ENCODE peak calls at places on chromosomes 1 and 21, in ten cellular contexts. One of them, this sample, is unnamed.

GRCh38 chr1:65001238-65001792 is 35.0 kb upstream of the JAK1 start:
- DNase-seq in fibroblast of pulmonary artery: peak; percentile 91
- DNase-seq in stimulated activated CD4-positive, alpha-beta T cell treated with anti-CD3 and anti-CD28 coated beads, Interleukin-12 subunit alpha, Interleukin-12 subunit beta, amount 100 ng/mL, for 48 hours: peak; percentile 64
- DNase-seq in fibroblast of lung: peak; percentile 52
- DNase-seq in stimulated activated CD8-positive, alpha-beta memory T cell treated with anti-CD3 and anti-CD28 coated beads, Interleukin-2, amount 100 ng/mL, for 1 hour: peak; percentile 49
- DNase-seq in progenitor cell of endocrine pancreas: no peak
- DNase-seq in thoracic aorta: peak; percentile 36
- DNase-seq in activated naive CD4-positive, alpha-beta T cell: peak; percentile 12
- DNase-seq in lower leg skin: peak; percentile 97
- DNase-seq in uterus: peak; percentile 72
- DNase-seq in this sample: peak; percentile 72

GRCh38 chr21:41715649-41716321 is 51.1 kb downstream of the RIPK4 start:
- DNase-seq in fibroblast of pulmonary artery: no peak
- DNase-seq in stimulated activated CD4-positive, alpha-beta T cell treated with anti-CD3 and anti-CD28 coated beads, Interleukin-12 subunit alpha, Interleukin-12 subunit beta, amount 100 ng/mL, for 48 hours: no peak
- DNase-seq in fibroblast of lung: no peak
- DNase-seq in stimulated activated CD8-positive, alpha-beta memory T cell treated with anti-CD3 and anti-CD28 coated beads, Interleukin-2, amount 100 ng/mL, for 1 hour: no peak
- DNase-seq in progenitor cell of endocrine pancreas: peak; percentile 51
- DNase-seq in thoracic aorta: no peak
- DNase-seq in activated naive CD4-positive, alpha-beta T cell: no peak
- DNase-seq in lower leg skin: no peak
- DNase-seq in uterus: no peak
- DNase-seq in this sample: no peak

GRCh38 chr1:174068000-174068399 is 45.8 kb upstream of the RC3H1 start:
- DNase-seq in fibroblast of pulmonary artery: no peak
- DNase-seq in stimulated activated CD4-positive, alpha-beta T cell treated with anti-CD3 and anti-CD28 coated beads, Interleukin-12 subunit alpha, Interleukin-12 subunit beta, amount 100 ng/mL, for 48 hours: no peak
- DNase-seq in fibroblast of lung: peak; percentile 41
- DNase-seq in stimulated activated CD8-positive, alpha-beta memory T cell treated with anti-CD3 and anti-CD28 coated beads, Interleukin-2, amount 100 ng/mL, for 1 hour: no peak
- DNase-seq in progenitor cell of endocrine pancreas: no peak
- DNase-seq in thoracic aorta: no peak
- DNase-seq in activated naive CD4-positive, alpha-beta T cell: no peak
- DNase-seq in lower leg skin: no peak
- DNase-seq in uterus: no peak
- DNase-seq in this sample: no peak

GRCh38 chr1:153422450-153423068 is 6.2 kb downstream of the S100A7A start:
- DNase-seq in fibroblast of pulmonary artery: peak; percentile 75
- DNase-seq in stimulated activated CD4-positive, alpha-beta T cell treated with anti-CD3 and anti-CD28 coated beads, Interleukin-12 subunit alpha, Interleukin-12 subunit beta, amount 100 ng/mL, for 48 hours: peak; percentile 15
- DNase-seq in fibroblast of lung: peak; percentile 52
- DNase-seq in stimulated activated CD8-positive, alpha-beta memory T cell treated with anti-CD3 and anti-CD28 coated beads, Interleukin-2, amount 100 ng/mL, for 1 hour: peak; percentile 26
- DNase-seq in progenitor cell of endocrine pancreas: peak; percentile 75
- DNase-seq in thoracic aorta: no peak
- DNase-seq in activated naive CD4-positive, alpha-beta T cell: peak; percentile 9
- DNase-seq in lower leg skin: peak; percentile 90
- DNase-seq in uterus: peak; percentile 52
- DNase-seq in this sample: peak; percentile 88

GRCh38 chr1:110207831-110208230 is 2.3 kb upstream of the KCNC4 start:
- DNase-seq in fibroblast of pulmonary artery: peak; percentile 57
- DNase-seq in stimulated activated CD4-positive, alpha-beta T cell treated with anti-CD3 and anti-CD28 coated beads, Interleukin-12 subunit alpha, Interleukin-12 subunit beta, amount 100 ng/mL, for 48 hours: peak; percentile 59
- DNase-seq in fibroblast of lung: peak; percentile 26
- DNase-seq in stimulated activated CD8-positive, alpha-beta memory T cell treated with anti-CD3 and anti-CD28 coated beads, Interleukin-2, amount 100 ng/mL, for 1 hour: peak; percentile 57
- DNase-seq in progenitor cell of endocrine pancreas: peak; percentile 72
- DNase-seq in thoracic aorta: no peak
- DNase-seq in activated naive CD4-positive, alpha-beta T cell: peak; percentile 54
- DNase-seq in lower leg skin: peak; percentile 92
- DNase-seq in uterus: peak; percentile 65
- DNase-seq in this sample: peak; percentile 93

GRCh38 chr1:234583755-234584430 is 26.1 kb downstream of the IRF2BP2 start:
- DNase-seq in fibroblast of pulmonary artery: no peak
- DNase-seq in stimulated activated CD4-positive, alpha-beta T cell treated with anti-CD3 and anti-CD28 coated beads, Interleukin-12 subunit alpha, Interleukin-12 subunit beta, amount 100 ng/mL, for 48 hours: no peak
- DNase-seq in fibroblast of lung: no peak
- DNase-seq in stimulated activated CD8-positive, alpha-beta memory T cell treated with anti-CD3 and anti-CD28 coated beads, Interleukin-2, amount 100 ng/mL, for 1 hour: no peak
- DNase-seq in progenitor cell of endocrine pancreas: no peak
- DNase-seq in thoracic aorta: no peak
- DNase-seq in activated naive CD4-positive, alpha-beta T cell: no peak
- DNase-seq in lower leg skin: no peak
- DNase-seq in uterus: peak; percentile 66
- DNase-seq in this sample: no peak

GRCh38 chr1:186188736-186189135 is 186.3 kb downstream of the TPR start:
- DNase-seq in fibroblast of pulmonary artery: no peak
- DNase-seq in stimulated activated CD4-positive, alpha-beta T cell treated with anti-CD3 and anti-CD28 coated beads, Interleukin-12 subunit alpha, Interleukin-12 subunit beta, amount 100 ng/mL, for 48 hours: no peak
- DNase-seq in fibroblast of lung: peak; percentile 41
- DNase-seq in stimulated activated CD8-positive, alpha-beta memory T cell treated with anti-CD3 and anti-CD28 coated beads, Interleukin-2, amount 100 ng/mL, for 1 hour: no peak
- DNase-seq in progenitor cell of endocrine pancreas: no peak
- DNase-seq in thoracic aorta: no peak
- DNase-seq in activated naive CD4-positive, alpha-beta T cell: no peak
- DNase-seq in lower leg skin: no peak
- DNase-seq in uterus: no peak
- DNase-seq in this sample: no peak

GRCh38 chr1:150234647-150235435 is 1.1 kb downstream of the ANP32E start:
- DNase-seq in fibroblast of pulmonary artery: peak; percentile 58
- DNase-seq in stimulated activated CD4-positive, alpha-beta T cell treated with anti-CD3 and anti-CD28 coated beads, Interleukin-12 subunit alpha, Interleukin-12 subunit beta, amount 100 ng/mL, for 48 hours: peak; percentile 87
- DNase-seq in fibroblast of lung: peak; percentile 62
- DNase-seq in stimulated activated CD8-positive, alpha-beta memory T cell treated with anti-CD3 and anti-CD28 coated beads, Interleukin-2, amount 100 ng/mL, for 1 hour: peak; percentile 76
- DNase-seq in progenitor cell of endocrine pancreas: peak; percentile 41
- DNase-seq in thoracic aorta: no peak
- DNase-seq in activated naive CD4-positive, alpha-beta T cell: peak; percentile 59
- DNase-seq in lower leg skin: peak; percentile 98
- DNase-seq in uterus: peak; percentile 82
- DNase-seq in this sample: peak; percentile 87

GRCh38 chr1:43545686-43546387 is 15.2 kb downstream of the PTPRF start:
- DNase-seq in fibroblast of pulmonary artery: no peak
- DNase-seq in stimulated activated CD4-positive, alpha-beta T cell treated with anti-CD3 and anti-CD28 coated beads, Interleukin-12 subunit alpha, Interleukin-12 subunit beta, amount 100 ng/mL, for 48 hours: no peak
- DNase-seq in fibroblast of lung: no peak
- DNase-seq in stimulated activated CD8-positive, alpha-beta memory T cell treated with anti-CD3 and anti-CD28 coated beads, Interleukin-2, amount 100 ng/mL, for 1 hour: no peak
- DNase-seq in progenitor cell of endocrine pancreas: peak; percentile 87
- DNase-seq in thoracic aorta: peak; percentile 47
- DNase-seq in activated naive CD4-positive, alpha-beta T cell: no peak
- DNase-seq in lower leg skin: no peak
- DNase-seq in uterus: peak; percentile 55
- DNase-seq in this sample: no peak

GRCh38 chr1:185823471-185823870 is 89.3 kb downstream of the HMCN1 start:
- DNase-seq in fibroblast of pulmonary artery: peak; percentile 16
- DNase-seq in stimulated activated CD4-positive, alpha-beta T cell treated with anti-CD3 and anti-CD28 coated beads, Interleukin-12 subunit alpha, Interleukin-12 subunit beta, amount 100 ng/mL, for 48 hours: no peak
- DNase-seq in fibroblast of lung: peak; percentile 66
- DNase-seq in stimulated activated CD8-positive, alpha-beta memory T cell treated with anti-CD3 and anti-CD28 coated beads, Interleukin-2, amount 100 ng/mL, for 1 hour: no peak
- DNase-seq in progenitor cell of endocrine pancreas: no peak
- DNase-seq in thoracic aorta: no peak
- DNase-seq in activated naive CD4-positive, alpha-beta T cell: no peak
- DNase-seq in lower leg skin: no peak
- DNase-seq in uterus: no peak
- DNase-seq in this sample: no peak

GRCh38 chr1:10196991-10197390 is 13.4 kb upstream of the KIF1B start:
- DNase-seq in fibroblast of pulmonary artery: peak; percentile 77
- DNase-seq in stimulated activated CD4-positive, alpha-beta T cell treated with anti-CD3 and anti-CD28 coated beads, Interleukin-12 subunit alpha, Interleukin-12 subunit beta, amount 100 ng/mL, for 48 hours: no peak
- DNase-seq in fibroblast of lung: peak; percentile 95
- DNase-seq in stimulated activated CD8-positive, alpha-beta memory T cell treated with anti-CD3 and anti-CD28 coated beads, Interleukin-2, amount 100 ng/mL, for 1 hour: no peak
- DNase-seq in progenitor cell of endocrine pancreas: no peak
- DNase-seq in thoracic aorta: no peak
- DNase-seq in activated naive CD4-positive, alpha-beta T cell: no peak
- DNase-seq in lower leg skin: no peak
- DNase-seq in uterus: peak; percentile 55
- DNase-seq in this sample: no peak

GRCh38 chr1:115718011-115718754 is 50.3 kb downstream of the CASQ2 start:
- DNase-seq in fibroblast of pulmonary artery: no peak
- DNase-seq in stimulated activated CD4-positive, alpha-beta T cell treated with anti-CD3 and anti-CD28 coated beads, Interleukin-12 subunit alpha, Interleukin-12 subunit beta, amount 100 ng/mL, for 48 hours: no peak
- DNase-seq in fibroblast of lung: peak; percentile 50
- DNase-seq in stimulated activated CD8-positive, alpha-beta memory T cell treated with anti-CD3 and anti-CD28 coated beads, Interleukin-2, amount 100 ng/mL, for 1 hour: no peak
- DNase-seq in progenitor cell of endocrine pancreas: no peak
- DNase-seq in thoracic aorta: no peak
- DNase-seq in activated naive CD4-positive, alpha-beta T cell: no peak
- DNase-seq in lower leg skin: no peak
- DNase-seq in uterus: no peak
- DNase-seq in this sample: no peak

GRCh38 chr1:245444181-245444580 is 289.4 kb downstream of the KIF26B start:
- DNase-seq in fibroblast of pulmonary artery: no peak
- DNase-seq in stimulated activated CD4-positive, alpha-beta T cell treated with anti-CD3 and anti-CD28 coated beads, Interleukin-12 subunit alpha, Interleukin-12 subunit beta, amount 100 ng/mL, for 48 hours: no peak
- DNase-seq in fibroblast of lung: no peak
- DNase-seq in stimulated activated CD8-positive, alpha-beta memory T cell treated with anti-CD3 and anti-CD28 coated beads, Interleukin-2, amount 100 ng/mL, for 1 hour: no peak
- DNase-seq in progenitor cell of endocrine pancreas: no peak
- DNase-seq in thoracic aorta: no peak
- DNase-seq in activated naive CD4-positive, alpha-beta T cell: no peak
- DNase-seq in lower leg skin: no peak
- DNase-seq in uterus: no peak
- DNase-seq in this sample: no peak

GRCh38 chr1:183168308-183168707 is 17.8 kb upstream of the LAMC2 start:
- DNase-seq in fibroblast of pulmonary artery: no peak
- DNase-seq in stimulated activated CD4-positive, alpha-beta T cell treated with anti-CD3 and anti-CD28 coated beads, Interleukin-12 subunit alpha, Interleukin-12 subunit beta, amount 100 ng/mL, for 48 hours: no peak
- DNase-seq in fibroblast of lung: no peak
- DNase-seq in stimulated activated CD8-positive, alpha-beta memory T cell treated with anti-CD3 and anti-CD28 coated beads, Interleukin-2, amount 100 ng/mL, for 1 hour: no peak
- DNase-seq in progenitor cell of endocrine pancreas: no peak
- DNase-seq in thoracic aorta: no peak
- DNase-seq in activated naive CD4-positive, alpha-beta T cell: no peak
- DNase-seq in lower leg skin: no peak
- DNase-seq in uterus: no peak
- DNase-seq in this sample: no peak

GRCh38 chr1:22702671-22703070 is 8.0 kb upstream of the EPHB2 start:
- DNase-seq in fibroblast of pulmonary artery: peak; percentile 61
- DNase-seq in stimulated activated CD4-positive, alpha-beta T cell treated with anti-CD3 and anti-CD28 coated beads, Interleukin-12 subunit alpha, Interleukin-12 subunit beta, amount 100 ng/mL, for 48 hours: no peak
- DNase-seq in fibroblast of lung: no peak
- DNase-seq in stimulated activated CD8-positive, alpha-beta memory T cell treated with anti-CD3 and anti-CD28 coated beads, Interleukin-2, amount 100 ng/mL, for 1 hour: no peak
- DNase-seq in progenitor cell of endocrine pancreas: no peak
- DNase-seq in thoracic aorta: no peak
- DNase-seq in activated naive CD4-positive, alpha-beta T cell: no peak
- DNase-seq in lower leg skin: no peak
- DNase-seq in uterus: no peak
- DNase-seq in this sample: no peak

GRCh38 chr1:168224991-168225390 is 813 bp upstream of the SFT2D2 start:
- DNase-seq in fibroblast of pulmonary artery: no peak
- DNase-seq in stimulated activated CD4-positive, alpha-beta T cell treated with anti-CD3 and anti-CD28 coated beads, Interleukin-12 subunit alpha, Interleukin-12 subunit beta, amount 100 ng/mL, for 48 hours: no peak
- DNase-seq in fibroblast of lung: no peak
- DNase-seq in stimulated activated CD8-positive, alpha-beta memory T cell treated with anti-CD3 and anti-CD28 coated beads, Interleukin-2, amount 100 ng/mL, for 1 hour: no peak
- DNase-seq in progenitor cell of endocrine pancreas: no peak
- DNase-seq in thoracic aorta: no peak
- DNase-seq in activated naive CD4-positive, alpha-beta T cell: no peak
- DNase-seq in lower leg skin: no peak
- DNase-seq in uterus: no peak
- DNase-seq in this sample: no peak

GRCh38 chr21:44869860-44870747 is 3.4 kb downstream of the PTTG1IP start:
- DNase-seq in fibroblast of pulmonary artery: peak; percentile 94
- DNase-seq in stimulated activated CD4-positive, alpha-beta T cell treated with anti-CD3 and anti-CD28 coated beads, Interleukin-12 subunit alpha, Interleukin-12 subunit beta, amount 100 ng/mL, for 48 hours: no peak
- DNase-seq in fibroblast of lung: peak; percentile 98
- DNase-seq in stimulated activated CD8-positive, alpha-beta memory T cell treated with anti-CD3 and anti-CD28 coated beads, Interleukin-2, amount 100 ng/mL, for 1 hour: no peak
- DNase-seq in progenitor cell of endocrine pancreas: no peak
- DNase-seq in thoracic aorta: peak; percentile 81
- DNase-seq in activated naive CD4-positive, alpha-beta T cell: no peak
- DNase-seq in lower leg skin: no peak
- DNase-seq in uterus: peak; percentile 69
- DNase-seq in this sample: no peak

GRCh38 chr1:199747984-199748383 is 279.5 kb upstream of the NR5A2 start:
- DNase-seq in fibroblast of pulmonary artery: no peak
- DNase-seq in stimulated activated CD4-positive, alpha-beta T cell treated with anti-CD3 and anti-CD28 coated beads, Interleukin-12 subunit alpha, Interleukin-12 subunit beta, amount 100 ng/mL, for 48 hours: no peak
- DNase-seq in fibroblast of lung: no peak
- DNase-seq in stimulated activated CD8-positive, alpha-beta memory T cell treated with anti-CD3 and anti-CD28 coated beads, Interleukin-2, amount 100 ng/mL, for 1 hour: no peak
- DNase-seq in progenitor cell of endocrine pancreas: no peak
- DNase-seq in thoracic aorta: no peak
- DNase-seq in activated naive CD4-positive, alpha-beta T cell: no peak
- DNase-seq in lower leg skin: no peak
- DNase-seq in uterus: no peak
- DNase-seq in this sample: peak; percentile 64

GRCh38 chr1:169427081-169427611 is at the start of gene CCDC181:
- DNase-seq in fibroblast of pulmonary artery: peak; percentile 64
- DNase-seq in stimulated activated CD4-positive, alpha-beta T cell treated with anti-CD3 and anti-CD28 coated beads, Interleukin-12 subunit alpha, Interleukin-12 subunit beta, amount 100 ng/mL, for 48 hours: peak; percentile 30
- DNase-seq in fibroblast of lung: peak; percentile 77
- DNase-seq in stimulated activated CD8-positive, alpha-beta memory T cell treated with anti-CD3 and anti-CD28 coated beads, Interleukin-2, amount 100 ng/mL, for 1 hour: peak; percentile 7
- DNase-seq in progenitor cell of endocrine pancreas: peak; percentile 72
- DNase-seq in thoracic aorta: peak; percentile 3
- DNase-seq in activated naive CD4-positive, alpha-beta T cell: peak; percentile 10
- DNase-seq in lower leg skin: no peak
- DNase-seq in uterus: peak; percentile 52
- DNase-seq in this sample: peak; percentile 88

GRCh38 chr1:92768915-92769314 is 16.0 kb downstream of the EVI5 start:
- DNase-seq in fibroblast of pulmonary artery: no peak
- DNase-seq in stimulated activated CD4-positive, alpha-beta T cell treated with anti-CD3 and anti-CD28 coated beads, Interleukin-12 subunit alpha, Interleukin-12 subunit beta, amount 100 ng/mL, for 48 hours: no peak
- DNase-seq in fibroblast of lung: no peak
- DNase-seq in stimulated activated CD8-positive, alpha-beta memory T cell treated with anti-CD3 and anti-CD28 coated beads, Interleukin-2, amount 100 ng/mL, for 1 hour: no peak
- DNase-seq in progenitor cell of endocrine pancreas: no peak
- DNase-seq in thoracic aorta: no peak
- DNase-seq in activated naive CD4-positive, alpha-beta T cell: no peak
- DNase-seq in lower leg skin: no peak
- DNase-seq in uterus: no peak
- DNase-seq in this sample: no peak

GRCh38 chr1:1329304-1330210 is 1.5 kb upstream of the TAS1R3 start:
- DNase-seq in fibroblast of pulmonary artery: no peak
- DNase-seq in stimulated activated CD4-positive, alpha-beta T cell treated with anti-CD3 and anti-CD28 coated beads, Interleukin-12 subunit alpha, Interleukin-12 subunit beta, amount 100 ng/mL, for 48 hours: no peak
- DNase-seq in fibroblast of lung: no peak
- DNase-seq in stimulated activated CD8-positive, alpha-beta memory T cell treated with anti-CD3 and anti-CD28 coated beads, Interleukin-2, amount 100 ng/mL, for 1 hour: no peak
- DNase-seq in progenitor cell of endocrine pancreas: no peak
- DNase-seq in thoracic aorta: no peak
- DNase-seq in activated naive CD4-positive, alpha-beta T cell: no peak
- DNase-seq in lower leg skin: no peak
- DNase-seq in uterus: no peak
- DNase-seq in this sample: no peak

GRCh38 chr1:246631426-246631825 is 65.2 kb downstream of the CNST start:
- DNase-seq in fibroblast of pulmonary artery: peak; percentile 53
- DNase-seq in stimulated activated CD4-positive, alpha-beta T cell treated with anti-CD3 and anti-CD28 coated beads, Interleukin-12 subunit alpha, Interleukin-12 subunit beta, amount 100 ng/mL, for 48 hours: no peak
- DNase-seq in fibroblast of lung: peak; percentile 84
- DNase-seq in stimulated activated CD8-positive, alpha-beta memory T cell treated with anti-CD3 and anti-CD28 coated beads, Interleukin-2, amount 100 ng/mL, for 1 hour: no peak
- DNase-seq in progenitor cell of endocrine pancreas: no peak
- DNase-seq in thoracic aorta: no peak
- DNase-seq in activated naive CD4-positive, alpha-beta T cell: no peak
- DNase-seq in lower leg skin: no peak
- DNase-seq in uterus: no peak
- DNase-seq in this sample: no peak